ENCODE peak calls at places on chromosomes 3 and 15, in ten cellular contexts. One of them, this sample, is unnamed.

GRCh38 chr15:60933914-60934885 is 294.9 kb downstream of the RORA start:
- DNase-seq in fibroblast of villous mesenchyme: no peak
- DNase-seq in dorsolateral prefrontal cortex: no peak
- DNase-seq in PC-3: no peak
- DNase-seq in AG09319: no peak
- DNase-seq in pancreas: no peak
- DNase-seq in HCT116: no peak
- DNase-seq in A549: no peak
- DNase-seq in fibroblast of mammary gland: no peak
- DNase-seq in breast epithelium: no peak
- DNase-seq in this sample: peak

GRCh38 chr3:144351968-144352367 is 380.3 kb downstream of the DIPK2A start:
- DNase-seq in HCT116: no peak
- DNase-seq in fibroblast of mammary gland: no peak
- DNase-seq in fibroblast of villous mesenchyme: no peak
- DNase-seq in AG09319: no peak
- DNase-seq in A549: no peak
- DNase-seq in PC-3: no peak
- DNase-seq in breast epithelium: no peak
- DNase-seq in dorsolateral prefrontal cortex: no peak
- DNase-seq in pancreas: no peak
- DNase-seq in this sample: no peak

GRCh38 chr3:52495096-52495495 is at the start of gene STAB1:
- DNase-seq in AG09319: no peak
- DNase-seq in fibroblast of villous mesenchyme: no peak
- DNase-seq in A549: no peak
- DNase-seq in breast epithelium: peak
- DNase-seq in fibroblast of mammary gland: no peak
- DNase-seq in HCT116: no peak
- DNase-seq in PC-3: no peak
- DNase-seq in pancreas: no peak
- DNase-seq in dorsolateral prefrontal cortex: no peak
- DNase-seq in this sample: no peak

GRCh38 chr15:47027322-47027946 is 689.9 kb upstream of the SEMA6D start:
- DNase-seq in A549: no peak
- DNase-seq in AG09319: no peak
- DNase-seq in fibroblast of villous mesenchyme: no peak
- DNase-seq in HCT116: no peak
- DNase-seq in breast epithelium: no peak
- DNase-seq in pancreas: no peak
- DNase-seq in PC-3: no peak
- DNase-seq in dorsolateral prefrontal cortex: no peak
- DNase-seq in fibroblast of mammary gland: no peak
- DNase-seq in this sample: no peak

GRCh38 chr15:86483936-86484335 is 404.3 kb downstream of the AGBL1 start:
- DNase-seq in AG09319: no peak
- DNase-seq in A549: no peak
- DNase-seq in breast epithelium: no peak
- DNase-seq in pancreas: no peak
- DNase-seq in PC-3: no peak
- DNase-seq in fibroblast of villous mesenchyme: no peak
- DNase-seq in dorsolateral prefrontal cortex: no peak
- DNase-seq in HCT116: no peak
- DNase-seq in fibroblast of mammary gland: no peak
- DNase-seq in this sample: no peak

GRCh38 chr3:135099734-135100348 is 304.8 kb downstream of the EPHB1 start:
- DNase-seq in pancreas: no peak
- DNase-seq in fibroblast of mammary gland: no peak
- DNase-seq in A549: no peak
- DNase-seq in PC-3: no peak
- DNase-seq in breast epithelium: no peak
- DNase-seq in AG09319: no peak
- DNase-seq in dorsolateral prefrontal cortex: no peak
- DNase-seq in HCT116: no peak
- DNase-seq in fibroblast of villous mesenchyme: no peak
- DNase-seq in this sample: no peak

GRCh38 chr3:168952551-168952950 is 711.0 kb downstream of the MECOM start:
- DNase-seq in fibroblast of mammary gland: peak
- DNase-seq in A549: peak
- DNase-seq in AG09319: peak
- DNase-seq in pancreas: no peak
- DNase-seq in fibroblast of villous mesenchyme: peak
- DNase-seq in PC-3: peak
- DNase-seq in breast epithelium: no peak
- DNase-seq in dorsolateral prefrontal cortex: no peak
- DNase-seq in HCT116: peak
- DNase-seq in this sample: peak

GRCh38 chr3:133475245-133476010 is 75.6 kb downstream of the BFSP2 start:
- DNase-seq in breast epithelium: no peak
- DNase-seq in AG09319: no peak
- DNase-seq in dorsolateral prefrontal cortex: no peak
- DNase-seq in fibroblast of villous mesenchyme: peak
- DNase-seq in PC-3: no peak
- DNase-seq in A549: no peak
- DNase-seq in pancreas: no peak
- DNase-seq in fibroblast of mammary gland: no peak
- DNase-seq in HCT116: no peak
- DNase-seq in this sample: no peak

GRCh38 chr15:83695246-83695645 is 41.3 kb downstream of the ADAMTSL3 start:
- DNase-seq in dorsolateral prefrontal cortex: no peak
- DNase-seq in AG09319: no peak
- DNase-seq in A549: no peak
- DNase-seq in fibroblast of villous mesenchyme: no peak
- DNase-seq in HCT116: no peak
- DNase-seq in PC-3: peak
- DNase-seq in fibroblast of mammary gland: peak
- DNase-seq in pancreas: no peak
- DNase-seq in breast epithelium: no peak
- DNase-seq in this sample: peak

GRCh38 chr15:56763496-56763895 is 30.2 kb upstream of the ZNF280D start:
- DNase-seq in fibroblast of villous mesenchyme: peak
- DNase-seq in breast epithelium: no peak
- DNase-seq in fibroblast of mammary gland: no peak
- DNase-seq in dorsolateral prefrontal cortex: no peak
- DNase-seq in HCT116: no peak
- DNase-seq in PC-3: no peak
- DNase-seq in AG09319: no peak
- DNase-seq in pancreas: no peak
- DNase-seq in A549: no peak
- DNase-seq in this sample: no peak

GRCh38 chr3:161893972-161894371 is 397.4 kb downstream of the OTOL1 start:
- DNase-seq in fibroblast of villous mesenchyme: peak
- DNase-seq in A549: no peak
- DNase-seq in pancreas: no peak
- DNase-seq in HCT116: no peak
- DNase-seq in dorsolateral prefrontal cortex: no peak
- DNase-seq in PC-3: peak
- DNase-seq in breast epithelium: no peak
- DNase-seq in fibroblast of mammary gland: peak
- DNase-seq in AG09319: peak
- DNase-seq in this sample: peak

GRCh38 chr15:51888593-51889195 is 59.2 kb downstream of the TMOD3 start:
- DNase-seq in PC-3: peak
- DNase-seq in A549: peak
- DNase-seq in fibroblast of villous mesenchyme: peak
- DNase-seq in HCT116: no peak
- DNase-seq in fibroblast of mammary gland: peak
- DNase-seq in pancreas: no peak
- DNase-seq in breast epithelium: no peak
- DNase-seq in dorsolateral prefrontal cortex: no peak
- DNase-seq in AG09319: no peak
- DNase-seq in this sample: peak

GRCh38 chr3:10459954-10460754 is 45.2 kb downstream of the ATP2B2 start:
- DNase-seq in fibroblast of mammary gland: peak
- DNase-seq in fibroblast of villous mesenchyme: peak
- DNase-seq in dorsolateral prefrontal cortex: no peak
- DNase-seq in breast epithelium: no peak
- DNase-seq in HCT116: peak
- DNase-seq in PC-3: peak
- DNase-seq in A549: peak
- DNase-seq in AG09319: no peak
- DNase-seq in pancreas: no peak
- DNase-seq in this sample: peak

GRCh38 chr15:48877630-48878595 is at the start of gene EID1:
- DNase-seq in dorsolateral prefrontal cortex: peak
- DNase-seq in breast epithelium: peak
- DNase-seq in HCT116: peak
- DNase-seq in PC-3: peak
- DNase-seq in AG09319: peak
- DNase-seq in fibroblast of mammary gland: peak
- DNase-seq in A549: peak
- DNase-seq in pancreas: peak
- DNase-seq in fibroblast of villous mesenchyme: peak
- DNase-seq in this sample: peak

GRCh38 chr3:38490288-38490860 is 5.8 kb upstream of the EXOG start:
- DNase-seq in HCT116: no peak
- DNase-seq in breast epithelium: no peak
- DNase-seq in AG09319: no peak
- DNase-seq in dorsolateral prefrontal cortex: peak
- DNase-seq in A549: no peak
- DNase-seq in fibroblast of villous mesenchyme: no peak
- DNase-seq in pancreas: no peak
- DNase-seq in fibroblast of mammary gland: no peak
- DNase-seq in PC-3: no peak
- DNase-seq in this sample: no peak

GRCh38 chr3:63559884-63560283 is 92.6 kb upstream of the SNTN start:
- DNase-seq in fibroblast of mammary gland: no peak
- DNase-seq in PC-3: no peak
- DNase-seq in HCT116: no peak
- DNase-seq in dorsolateral prefrontal cortex: no peak
- DNase-seq in AG09319: no peak
- DNase-seq in pancreas: no peak
- DNase-seq in fibroblast of villous mesenchyme: no peak
- DNase-seq in A549: no peak
- DNase-seq in breast epithelium: no peak
- DNase-seq in this sample: peak

GRCh38 chr3:63561879-63562278 is 90.6 kb upstream of the SNTN start:
- DNase-seq in dorsolateral prefrontal cortex: no peak
- DNase-seq in breast epithelium: no peak
- DNase-seq in pancreas: no peak
- DNase-seq in fibroblast of mammary gland: no peak
- DNase-seq in A549: no peak
- DNase-seq in AG09319: no peak
- DNase-seq in fibroblast of villous mesenchyme: no peak
- DNase-seq in PC-3: no peak
- DNase-seq in HCT116: no peak
- DNase-seq in this sample: no peak

GRCh38 chr3:63562323-63562722 is 90.2 kb upstream of the SNTN start:
- DNase-seq in dorsolateral prefrontal cortex: no peak
- DNase-seq in fibroblast of mammary gland: no peak
- DNase-seq in fibroblast of villous mesenchyme: no peak
- DNase-seq in AG09319: no peak
- DNase-seq in A549: no peak
- DNase-seq in HCT116: no peak
- DNase-seq in breast epithelium: no peak
- DNase-seq in PC-3: no peak
- DNase-seq in pancreas: no peak
- DNase-seq in this sample: no peak

DNA sequence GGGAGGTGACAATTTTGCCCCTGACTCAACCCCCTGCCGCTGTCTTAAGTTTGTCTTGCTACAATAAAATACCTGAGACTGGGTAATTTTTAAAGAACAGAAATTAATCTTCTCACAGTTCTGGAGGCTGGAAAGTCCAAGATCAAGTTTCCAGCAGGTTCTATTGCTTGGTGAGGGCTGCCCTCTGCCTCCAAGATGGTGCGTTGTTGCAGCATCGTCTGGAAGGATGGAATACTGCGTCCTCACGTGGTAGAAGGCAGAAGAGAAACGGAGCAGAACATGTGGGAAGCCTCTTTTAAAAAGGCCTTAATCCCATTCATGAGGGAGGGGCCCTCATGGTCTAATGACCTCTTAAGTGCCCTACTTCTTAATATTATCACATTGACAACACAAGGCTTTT is 87.3 kb upstream of the SNTN start:
- DNase-seq in breast epithelium: no peak
- DNase-seq in fibroblast of villous mesenchyme: no peak
- DNase-seq in fibroblast of mammary gland: no peak
- DNase-seq in HCT116: no peak
- DNase-seq in pancreas: no peak
- DNase-seq in PC-3: no peak
- DNase-seq in AG09319: no peak
- DNase-seq in dorsolateral prefrontal cortex: no peak
- DNase-seq in A549: peak
- DNase-seq in this sample: peak
- TF ChIP-seq CTCF in breast epithelium: no peak
- TF ChIP-seq CTCF in fibroblast of villous mesenchyme: no peak
- TF ChIP-seq CTCF in fibroblast of mammary gland: no peak
- TF ChIP-seq CTCF in HCT116: no peak
- TF ChIP-seq CTCF in pancreas: no peak
- TF ChIP-seq CTCF in PC-3: no peak
- TF ChIP-seq CTCF in AG09319: no peak
- TF ChIP-seq CTCF in dorsolateral prefrontal cortex: no peak
- TF ChIP-seq CTCF in A549: no peak
- TF ChIP-seq CTCF in this sample: no peak

GRCh38 chr3:181239456-181239855 is 249.9 kb upstream of the DNAJC19 start:
- DNase-seq in pancreas: no peak
- DNase-seq in AG09319: no peak
- DNase-seq in A549: no peak
- DNase-seq in fibroblast of mammary gland: no peak
- DNase-seq in fibroblast of villous mesenchyme: no peak
- DNase-seq in breast epithelium: no peak
- DNase-seq in PC-3: no peak
- DNase-seq in HCT116: no peak
- DNase-seq in dorsolateral prefrontal cortex: no peak
- DNase-seq in this sample: no peak
- TF ChIP-seq CTCF in pancreas: no peak
- TF ChIP-seq CTCF in AG09319: no peak
- TF ChIP-seq CTCF in A549: no peak
- TF ChIP-seq CTCF in fibroblast of mammary gland: no peak
- TF ChIP-seq CTCF in fibroblast of villous mesenchyme: no peak
- TF ChIP-seq CTCF in breast epithelium: no peak
- TF ChIP-seq CTCF in PC-3: no peak
- TF ChIP-seq CTCF in HCT116: no peak
- TF ChIP-seq CTCF in dorsolateral prefrontal cortex: no peak
- TF ChIP-seq CTCF in this sample: no peak

GRCh38 chr3:34882764-34883163 is 756.6 kb upstream of the ARPP21 start:
- DNase-seq in breast epithelium: no peak
- DNase-seq in dorsolateral prefrontal cortex: no peak
- DNase-seq in pancreas: no peak
- DNase-seq in fibroblast of mammary gland: no peak
- DNase-seq in fibroblast of villous mesenchyme: no peak
- DNase-seq in A549: no peak
- DNase-seq in PC-3: no peak
- DNase-seq in AG09319: no peak
- DNase-seq in HCT116: no peak
- DNase-seq in this sample: peak
- TF ChIP-seq CTCF in breast epithelium: no peak
- TF ChIP-seq CTCF in dorsolateral prefrontal cortex: no peak
- TF ChIP-seq CTCF in pancreas: no peak
- TF ChIP-seq CTCF in fibroblast of mammary gland: no peak
- TF ChIP-seq CTCF in fibroblast of villous mesenchyme: no peak
- TF ChIP-seq CTCF in A549: no peak
- TF ChIP-seq CTCF in PC-3: no peak
- TF ChIP-seq CTCF in AG09319: no peak
- TF ChIP-seq CTCF in HCT116: no peak
- TF ChIP-seq CTCF in this sample: peak

DNA sequence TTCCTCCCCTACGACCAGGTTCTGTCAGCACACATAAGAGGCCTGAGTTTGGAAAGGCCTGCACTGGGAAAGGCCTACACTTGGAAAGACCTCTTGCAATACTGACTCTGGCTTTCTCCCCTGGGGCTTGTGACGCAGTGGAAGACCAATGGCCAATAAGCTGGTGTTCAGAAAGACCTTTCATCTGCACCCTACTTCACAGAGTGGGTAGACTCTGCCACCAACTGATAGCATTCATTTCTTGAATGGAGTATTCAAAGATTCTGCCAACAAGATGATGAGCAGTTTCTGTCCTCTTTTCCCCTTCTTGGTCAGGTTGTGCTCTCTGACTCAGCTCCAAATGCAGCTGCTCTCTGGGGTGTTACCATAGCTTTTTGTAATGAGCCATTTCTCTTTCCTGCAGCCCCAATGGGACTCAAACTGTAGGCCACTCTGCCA is 48.8 kb downstream of the TIPARP start:
- DNase-seq in breast epithelium: no peak
- DNase-seq in HCT116: no peak
- DNase-seq in fibroblast of villous mesenchyme: no peak
- DNase-seq in AG09319: no peak
- DNase-seq in A549: no peak
- DNase-seq in fibroblast of mammary gland: peak
- DNase-seq in PC-3: no peak
- DNase-seq in pancreas: no peak
- DNase-seq in dorsolateral prefrontal cortex: no peak
- DNase-seq in this sample: no peak
- TF ChIP-seq CTCF in breast epithelium: no peak
- TF ChIP-seq CTCF in HCT116: no peak
- TF ChIP-seq CTCF in fibroblast of villous mesenchyme: no peak
- TF ChIP-seq CTCF in AG09319: no peak
- TF ChIP-seq CTCF in A549: no peak
- TF ChIP-seq CTCF in fibroblast of mammary gland: no peak
- TF ChIP-seq CTCF in PC-3: no peak
- TF ChIP-seq CTCF in pancreas: no peak
- TF ChIP-seq CTCF in dorsolateral prefrontal cortex: no peak
- TF ChIP-seq CTCF in this sample: no peak